ENCODE peak calls at places on chromosomes 3 and 15, in four cellular contexts. T, F, J and W are unnamed samples.

GRCh38 chr3:195139876-195140240 is 131.1 kb downstream of the XXYLT1 start:
- DNase-seq in T (no peak), F (no peak), J (peak), W (peak)

GRCh38 chr3:35184775-35185174 is 454.6 kb upstream of the ARPP21 start:
- DNase-seq in T (no peak), F (peak), J (no peak), W (no peak)

GRCh38 chr3:169362261-169362660 is 301.3 kb downstream of the MECOM start:
- DNase-seq in T (no peak), F (no peak), J (peak), W (peak)

GRCh38 chr3:37243811-37244748 is 69.7 kb upstream of the LRRFIP2 start:
- DNase-seq in T (peak), F (peak), J (peak), W (peak)

GRCh38 chr3:63015614-63016016 is 140.4 kb upstream of the CADPS start:
- DNase-seq in T (peak), F (peak), J (no peak), W (peak)

GRCh38 chr3:59895972-59896371 is 846.1 kb upstream of the CFAP20DC start:
- DNase-seq in T (no peak), F (no peak), J (no peak), W (no peak)

GRCh38 chr15:75672111-75672602 is 24.4 kb downstream of the SNX33 start:
- DNase-seq in T (no peak), F (no peak), J (no peak), W (no peak)

GRCh38 chr3:132352556-132353143 is 35.4 kb downstream of the ACP3 start:
- DNase-seq in T (peak), F (peak), J (peak), W (peak)

GRCh38 chr15:56598991-56599390 is 134.1 kb upstream of the MNS1 start:
- DNase-seq in T (no peak), F (no peak), J (peak), W (no peak)

GRCh38 chr3:178388473-178388872 is 147.8 kb upstream of the KCNMB2 start:
- DNase-seq in T (no peak), F (no peak), J (no peak), W (no peak)

GRCh38 chr15:90184786-90185704 is 16.1 kb upstream of the SEMA4B start:
- DNase-seq in T (peak), F (peak), J (peak), W (peak)

GRCh38 chr3:64238971-64239667 is 13.9 kb upstream of the PRICKLE2 start:
- DNase-seq in T (no peak), F (peak), J (peak), W (peak)

GRCh38 chr3:122092460-122093165 is 37.5 kb downstream of the CD86 start:
- DNase-seq in T (peak), F (peak), J (peak), W (peak)

GRCh38 chr3:119562307-119562961 is 3.0 kb upstream of the CD80 start:
- DNase-seq in T (no peak), F (no peak), J (no peak), W (no peak)

GRCh38 chr3:149507491-149508324 is 33.2 kb downstream of the TM4SF4 start:
- DNase-seq in T (no peak), F (no peak), J (peak), W (no peak)

GRCh38 chr15:23441204-23441603 is 5.8 kb downstream of the GOLGA6L2 start:
- DNase-seq in T (no peak), F (no peak), J (no peak), W (no peak)

GRCh38 chr3:50231581-50231980 is 4.4 kb upstream of the GNAI2 start:
- DNase-seq in T (no peak), F (no peak), J (no peak), W (no peak)

GRCh38 chr3:157544501-157545139 is 41.4 kb upstream of the VEPH1 start:
- DNase-seq in T (no peak), F (peak), J (no peak), W (no peak)

GRCh38 chr15:47027322-47027946 is 689.9 kb upstream of the SEMA6D start:
- DNase-seq in T (no peak), F (no peak), J (no peak), W (peak)

GRCh38 chr3:27349832-27350231 is 19.4 kb downstream of the NEK10 start:
- DNase-seq in T (no peak), F (no peak), J (peak), W (no peak)

GRCh38 chr15:36924076-36924475 is 176.3 kb downstream of the MEIS2 start:
- DNase-seq in T (no peak), F (no peak), J (no peak), W (no peak)

GRCh38 chr15:88906130-88906529 is 7.0 kb downstream of the MFGE8 start:
- DNase-seq in T (no peak), F (no peak), J (no peak), W (no peak)

GRCh38 chr3:36149447-36149865 is 230.8 kb upstream of the STAC start:
- DNase-seq in T (no peak), F (no peak), J (peak), W (no peak)

GRCh38 chr15:62835351-62835750 is 207.2 kb upstream of the TPM1 start:
- DNase-seq in T (no peak), F (no peak), J (peak), W (no peak)

GRCh38 chr3:69326821-69327433 is 59.0 kb downstream of the FRMD4B start:
- DNase-seq in T (peak), F (no peak), J (no peak), W (no peak)

GRCh38 chr3:149541091-149541491 is 66.6 kb downstream of the TM4SF4 start:
- DNase-seq in T (no peak), F (peak), J (no peak), W (no peak)

GRCh38 chr15:48336940-48337339 is 5.7 kb downstream of the DUT start:
- DNase-seq in T (peak), F (no peak), J (no peak), W (no peak)

GRCh38 chr15:98649996-98650870 is 1.9 kb downstream of the IGF1R start:
- DNase-seq in T (no peak), F (peak), J (peak), W (peak)

GRCh38 chr15:39919740-39920509 is at the start of gene GPR176:
- DNase-seq in T (no peak), F (peak), J (peak), W (peak)

GRCh38 chr3:104291878-104292277 is 1074.8 kb upstream of the ALCAM start:
- DNase-seq in T (peak), F (no peak), J (no peak), W (no peak)

GRCh38 chr3:194686816-194687637 is 1.3 kb downstream of the FAM43A start:
- DNase-seq in T (peak), F (no peak), J (peak), W (peak)

GRCh38 chr3:11370134-11370533 is 97.9 kb downstream of the ATG7 start:
- DNase-seq in T (no peak), F (no peak), J (no peak), W (no peak)
- H3K4me2 ChIP-seq in T (no peak), F (no peak), J (no peak), W (no peak)

GRCh38 chr3:45596290-45596791 is 1.8 kb downstream of the LIMD1 start:
- DNase-seq in T (peak), F (no peak), J (no peak), W (no peak)

GRCh38 chr3:45599424-45599886 is 4.9 kb downstream of the LIMD1 start:
- DNase-seq in T (no peak), F (no peak), J (no peak), W (no peak)

GRCh38 chr3:45595364-45596154 is 1.0 kb downstream of the LIMD1 start:
- DNase-seq in T (peak), F (peak), J (no peak), W (no peak)

GRCh38 chr3:45597166-45597565 is 2.6 kb downstream of the LIMD1 start:
- DNase-seq in T (peak), F (no peak), J (no peak), W (no peak)

DNA sequence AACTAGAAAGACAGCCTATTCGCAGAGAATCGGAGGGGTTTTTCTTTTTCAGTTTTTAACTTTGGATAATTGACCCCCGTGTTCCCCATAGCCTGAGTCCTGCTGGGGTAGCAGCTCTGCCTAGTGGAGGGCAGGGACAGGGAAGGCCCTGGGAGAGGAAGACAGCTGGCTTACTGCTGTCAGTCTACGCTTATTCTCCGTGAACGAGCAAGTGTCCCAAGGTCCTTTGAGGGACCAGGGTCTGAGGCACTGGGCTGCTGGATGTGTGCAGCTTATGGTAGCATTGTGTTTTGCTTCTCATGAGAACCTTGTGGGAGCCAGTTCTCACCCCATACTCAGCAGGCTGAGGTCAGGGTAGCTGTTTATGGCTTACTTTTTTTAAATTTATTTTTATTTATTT is 3.0 kb downstream of the LIMD1 start:
- DNase-seq in T (peak), F (no peak), J (no peak), W (no peak)
- H3K4me2 ChIP-seq in T (peak), F (peak), J (peak), W (peak)

DNA sequence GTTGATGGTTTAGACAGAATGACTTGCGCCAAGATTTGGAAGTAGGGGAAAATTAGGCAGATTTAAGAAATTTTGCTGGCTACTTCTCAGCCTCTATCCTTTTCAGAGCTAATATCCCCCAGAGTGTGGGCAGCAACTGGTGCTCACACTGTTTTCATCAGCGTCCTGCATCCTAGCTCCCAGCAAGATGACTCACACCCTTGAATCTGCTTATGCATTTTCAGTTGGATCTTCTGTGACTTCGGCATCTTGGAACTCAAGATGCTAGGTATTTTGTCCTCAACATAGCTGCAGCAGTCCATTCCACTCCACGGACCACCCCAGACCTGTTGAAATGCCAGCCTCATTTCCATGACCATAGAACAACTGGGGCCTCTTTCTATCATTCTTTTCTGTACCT is 336.1 kb upstream of the NR2F2 start:
- DNase-seq in T (no peak), F (no peak), J (peak), W (no peak)
- H3K4me2 ChIP-seq in T (no peak), F (no peak), J (no peak), W (no peak)

DNA sequence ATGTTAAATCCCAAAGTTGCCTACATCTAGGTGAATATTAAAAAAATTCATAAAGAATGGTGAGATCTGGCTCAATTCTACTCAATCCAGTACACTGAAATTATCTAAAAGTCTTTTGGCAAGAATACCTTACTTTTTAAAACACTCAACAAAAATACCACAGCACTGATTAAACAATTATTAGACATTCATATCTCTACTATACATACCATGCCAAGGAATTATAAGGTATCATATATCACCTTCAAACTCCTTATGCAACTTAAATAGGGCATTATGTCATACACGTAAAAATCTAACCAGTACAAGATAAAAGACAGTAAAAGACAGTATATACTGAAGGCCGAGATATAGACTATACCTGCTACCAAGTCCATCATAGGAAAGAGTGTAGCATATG is 6.1 kb upstream of the ANKRD28 start:
- DNase-seq in T (no peak), F (no peak), J (no peak), W (no peak)
- H3K4me2 ChIP-seq in T (no peak), F (no peak), J (no peak), W (no peak)

GRCh38 chr15:31014608-31014925 is 23.1 kb upstream of the MTMR10 start:
- DNase-seq in T (no peak), F (no peak), J (no peak), W (no peak)
- H3K4me2 ChIP-seq in T (peak), F (no peak), J (no peak), W (peak)